ENCODE peak calls at places on chromosome 16, in six cellular contexts. G is stimulated activated CD4-positive, alpha-beta T cell treated with anti-CD3 and anti-CD28 coated beads, Interleukin-1b, Interleukin-23, amount 100 ng/mL, for 1 hour; E is Panc1; Y is activated T-cell treated with anti-CD3 and anti-CD28 coated beads, Interleukin-2, amount 50 U/mL, for 72 hours; R is HT-29; B is islet precursor cell. C is an unnamed sample.

GRCh38 chr16:53721017-53721416 is 17.1 kb downstream of the FTO start:
- DNase-seq in G (no peak), E (no peak), Y (no peak), R (no peak), B (no peak), C (no peak)

GRCh38 chr16:68377667-68378420 is 67.0 kb downstream of the PRMT7 start:
- DNase-seq in G (no peak), E (no peak), Y (no peak), R (no peak), B (no peak), C (no peak)

GRCh38 chr16:75279277-75279676 is 27.9 kb upstream of the BCAR1 start:
- DNase-seq in G (no peak), E (no peak), Y (no peak), R (no peak), B (no peak), C (no peak)

GRCh38 chr16:27677300-27677699 is 127.4 kb downstream of the KATNIP start:
- DNase-seq in G (no peak), E (no peak), Y (no peak), R (no peak), B (no peak), C (no peak)

GRCh38 chr16:69106491-69107291 is 1.2 kb downstream of the HAS3 start:
- DNase-seq in G (no peak), E (no peak), Y (peak), R (no peak), B (no peak), C (peak)

GRCh38 chr16:5615868-5616642 is 518.5 kb upstream of the EEF2KMT start:
- DNase-seq in G (no peak), E (no peak), Y (peak), R (peak), B (peak), C (peak)

GRCh38 chr16:81280393-81280792 is 34.4 kb upstream of the GAN start:
- DNase-seq in G (no peak), E (no peak), Y (no peak), R (no peak), B (no peak), C (no peak)

GRCh38 chr16:14454391-14454790 is 175.7 kb downstream of the PARN start:
- DNase-seq in G (no peak), E (no peak), Y (no peak), R (no peak), B (no peak), C (no peak)

GRCh38 chr16:80056334-80056733 is 455.8 kb upstream of the MAF start:
- DNase-seq in G (no peak), E (no peak), Y (no peak), R (no peak), B (no peak), C (no peak)

GRCh38 chr16:28872952-28873351 is 5.3 kb upstream of the ATP2A1 start:
- DNase-seq in G (no peak), E (no peak), Y (no peak), R (no peak), B (no peak), C (no peak)

GRCh38 chr16:86029131-86029741 is 130.3 kb downstream of the IRF8 start:
- DNase-seq in G (no peak), E (no peak), Y (no peak), R (no peak), B (peak), C (no peak)

GRCh38 chr16:86498661-86499493 is 11.4 kb upstream of the FOXF1 start:
- DNase-seq in G (no peak), E (no peak), Y (no peak), R (no peak), B (no peak), C (no peak)

GRCh38 chr16:4461250-4462085 is 13.0 kb downstream of the NMRAL1 start:
- DNase-seq in G (no peak), E (no peak), Y (no peak), R (no peak), B (no peak), C (no peak)

GRCh38 chr16:59973966-59974365 is 1239.8 kb upstream of the GOT2 start:
- DNase-seq in G (no peak), E (no peak), Y (no peak), R (no peak), B (no peak), C (no peak)

GRCh38 chr16:83116274-83116892 is 489.6 kb downstream of the CDH13 start:
- DNase-seq in G (no peak), E (no peak), Y (no peak), R (no peak), B (no peak), C (no peak)

GRCh38 chr16:53768593-53768992 is 64.6 kb downstream of the FTO start:
- DNase-seq in G (no peak), E (no peak), Y (peak), R (peak), B (no peak), C (no peak)

GRCh38 chr16:11071829-11072228 is 127.5 kb downstream of the CLEC16A start:
- DNase-seq in G (no peak), E (no peak), Y (no peak), R (no peak), B (no peak), C (no peak)

GRCh38 chr16:26987631-26988030 is 79.1 kb upstream of the C16orf82 start:
- DNase-seq in G (no peak), E (no peak), Y (no peak), R (no peak), B (peak), C (no peak)

GRCh38 chr16:28188085-28188916 is 23.5 kb downstream of the XPO6 start:
- DNase-seq in G (no peak), E (no peak), Y (no peak), R (no peak), B (no peak), C (no peak)

GRCh38 chr16:31008154-31008950 is 2.1 kb downstream of the STX1B start:
- DNase-seq in G (no peak), E (no peak), Y (no peak), R (no peak), B (peak), C (no peak)

GRCh38 chr16:87057951-87058560 is 259.1 kb downstream of the C16orf95 start:
- DNase-seq in G (no peak), E (no peak), Y (no peak), R (no peak), B (peak), C (no peak)

GRCh38 chr16:9099131-9099625 is 7.7 kb downstream of the HAPSTR1 start:
- DNase-seq in G (no peak), E (no peak), Y (peak), R (no peak), B (peak), C (peak)

GRCh38 chr16:11175850-11176341 is 80.1 kb downstream of the SOCS1 start:
- DNase-seq in G (no peak), E (no peak), Y (peak), R (no peak), B (no peak), C (peak)

GRCh38 chr16:67727521-67728485 is 8.7 kb upstream of the GFOD2 start:
- DNase-seq in G (no peak), E (no peak), Y (no peak), R (no peak), B (no peak), C (no peak)

GRCh38 chr16:11253009-11253994 is 2.7 kb downstream of the SOCS1 start:
- DNase-seq in G (no peak), E (no peak), Y (peak), R (no peak), B (no peak), C (peak)

GRCh38 chr16:73071131-73071940 is 23.4 kb upstream of the ZFHX3 start:
- DNase-seq in G (no peak), E (no peak), Y (no peak), R (peak), B (peak), C (no peak)

GRCh38 chr16:69397821-69398521 is 12.2 kb upstream of the TERF2 start:
- DNase-seq in G (no peak), E (no peak), Y (no peak), R (peak), B (peak), C (no peak)

GRCh38 chr16:23753908-23754593 is 775 bp upstream of the CHP2 start:
- DNase-seq in G (no peak), E (no peak), Y (no peak), R (no peak), B (peak), C (no peak)

GRCh38 chr16:75004460-75004859 is 5.6 kb downstream of the ZNRF1 start:
- DNase-seq in G (no peak), E (no peak), Y (no peak), R (no peak), B (no peak), C (no peak)

GRCh38 chr16:50640391-50640790 is 40.7 kb downstream of the SNX20 start:
- DNase-seq in G (no peak), E (no peak), Y (no peak), R (no peak), B (no peak), C (no peak)

GRCh38 chr16:12771341-12771798 is 32.3 kb downstream of the CPPED1 start:
- DNase-seq in G (no peak), E (no peak), Y (no peak), R (no peak), B (no peak), C (no peak)

GRCh38 chr16:83301966-83302365 is 505.8 kb upstream of the HSBP1 start:
- DNase-seq in G (no peak), E (no peak), Y (no peak), R (no peak), B (no peak), C (no peak)

C was measured in activated naive CD8-positive, alpha-beta T cell treated with anti-CD3 and anti-CD28 coated beads for 36 hours.